ENCODE peak calls at places on chromosomes 1 and 21, in ten cellular contexts. C, Y, X, A, U, P, J, N, Q and Z are unnamed samples.

GRCh38 chr1:43687301-43688108 is 19.8 kb upstream of the ST3GAL3 start:
- DNase-seq in C (peak), Y (no peak), X (no peak), A (no peak), U (peak), P (no peak), J (no peak), N (no peak), Q (no peak), Z (no peak)

GRCh38 chr1:197841158-197841557 is 61.3 kb upstream of the C1orf53 start:
- DNase-seq in C (no peak), Y (no peak), X (no peak), A (no peak), U (no peak), P (no peak), J (no peak), N (no peak), Q (no peak), Z (peak)

GRCh38 chr1:26530540-26530897 is 958 bp downstream of the RPS6KA1 start:
- DNase-seq in C (no peak), Y (no peak), X (no peak), A (no peak), U (peak), P (no peak), J (no peak), N (no peak), Q (no peak), Z (no peak)

GRCh38 chr1:25501235-25502058 is 42.0 kb upstream of the LDLRAP1 start:
- DNase-seq in C (peak), Y (peak), X (no peak), A (peak), U (peak), P (no peak), J (no peak), N (peak), Q (no peak), Z (no peak)

GRCh38 chr1:97084566-97084965 is 363.0 kb downstream of the PTBP2 start:
- DNase-seq in C (peak), Y (no peak), X (no peak), A (no peak), U (no peak), P (no peak), J (no peak), N (no peak), Q (no peak), Z (no peak)

GRCh38 chr1:241677171-241677570 is 25.1 kb downstream of the WDR64 start:
- DNase-seq in C (peak), Y (no peak), X (no peak), A (no peak), U (no peak), P (no peak), J (no peak), N (no peak), Q (no peak), Z (peak)

GRCh38 chr1:88291902-88292301 is 392.2 kb upstream of the PKN2 start:
- DNase-seq in C (no peak), Y (no peak), X (no peak), A (no peak), U (no peak), P (no peak), J (no peak), N (no peak), Q (no peak), Z (no peak)

GRCh38 chr1:113519561-113519960 is 129.2 kb downstream of the MAGI3 start:
- DNase-seq in C (no peak), Y (no peak), X (no peak), A (no peak), U (no peak), P (no peak), J (no peak), N (no peak), Q (no peak), Z (no peak)

GRCh38 chr1:2558420-2558819 is 2.2 kb downstream of the TNFRSF14 start:
- DNase-seq in C (no peak), Y (no peak), X (no peak), A (no peak), U (no peak), P (no peak), J (no peak), N (no peak), Q (no peak), Z (no peak)

GRCh38 chr1:36446261-36446660 is 4.0 kb downstream of the OSCP1 start:
- DNase-seq in C (peak), Y (no peak), X (no peak), A (no peak), U (no peak), P (no peak), J (no peak), N (no peak), Q (peak), Z (no peak)

GRCh38 chr21:22575165-22575584 is 1577.0 kb downstream of the NCAM2 start:
- DNase-seq in C (peak), Y (no peak), X (no peak), A (no peak), U (no peak), P (no peak), J (no peak), N (no peak), Q (peak), Z (peak)

GRCh38 chr21:45972716-45973474 is 8.7 kb upstream of the COL6A1 start:
- DNase-seq in C (peak), Y (no peak), X (no peak), A (peak), U (no peak), P (no peak), J (peak), N (peak), Q (no peak), Z (no peak)

GRCh38 chr1:45730780-45731319 is 19.6 kb downstream of the IPP start:
- DNase-seq in C (no peak), Y (no peak), X (no peak), A (no peak), U (no peak), P (no peak), J (no peak), N (no peak), Q (no peak), Z (no peak)

GRCh38 chr1:153608742-153609584 is 4.0 kb downstream of the S100A16 start:
- DNase-seq in C (peak), Y (peak), X (no peak), A (peak), U (peak), P (no peak), J (peak), N (no peak), Q (peak), Z (no peak)

GRCh38 chr1:9892563-9893528 is 17.2 kb downstream of the CTNNBIP1 start:
- DNase-seq in C (peak), Y (no peak), X (no peak), A (no peak), U (no peak), P (no peak), J (peak), N (no peak), Q (no peak), Z (peak)

GRCh38 chr1:93042134-93042821 is 36.8 kb upstream of the MTF2 start:
- DNase-seq in C (peak), Y (no peak), X (no peak), A (no peak), U (peak), P (peak), J (no peak), N (no peak), Q (no peak), Z (peak)

GRCh38 chr1:11795238-11795890 is 10.4 kb downstream of the MTHFR start:
- DNase-seq in C (no peak), Y (no peak), X (no peak), A (no peak), U (no peak), P (no peak), J (no peak), N (no peak), Q (no peak), Z (no peak)

DNA sequence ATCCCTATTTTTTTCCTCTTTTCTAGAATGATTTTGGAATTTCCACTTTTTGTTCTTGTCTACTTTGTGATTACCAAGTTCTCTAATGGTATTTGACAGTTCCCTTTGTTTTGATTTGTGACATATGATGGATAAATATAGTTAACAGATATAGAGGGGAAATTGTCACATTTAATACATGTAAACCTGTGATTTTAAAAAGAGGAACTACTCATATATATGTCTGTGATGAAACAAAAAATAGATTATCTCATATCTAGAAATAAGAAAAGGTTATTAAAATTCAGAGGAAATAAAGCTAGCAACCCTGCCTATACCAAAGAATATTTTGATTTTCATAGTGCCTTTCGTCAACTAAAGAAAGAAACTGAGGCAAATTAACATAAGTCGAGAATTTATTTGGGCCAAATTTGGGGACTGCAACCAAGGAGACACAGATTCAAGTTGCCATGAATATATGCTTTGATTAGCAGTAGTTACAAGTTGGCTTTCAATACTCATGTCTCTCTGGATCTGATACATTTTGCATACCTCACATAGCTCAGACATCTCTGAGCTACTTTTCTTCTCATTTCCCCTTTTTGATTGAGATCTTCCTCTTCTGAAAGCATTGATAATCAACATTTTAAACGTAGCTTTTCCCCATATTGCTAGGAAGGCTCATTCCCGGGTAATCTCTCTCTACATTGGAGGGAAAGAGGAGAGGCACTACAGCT is 15.6 kb upstream of the C21orf91 start:
- DNase-seq in C (no peak), Y (no peak), X (no peak), A (no peak), U (no peak), P (no peak), J (no peak), N (no peak), Q (no peak), Z (no peak)
- H3K4me3 ChIP-seq in C (no peak), Y (no peak), X (no peak), A (no peak), U (no peak), P (no peak), J (no peak), N (no peak), Q (no peak), Z (no peak)

GRCh38 chr1:64965239-64966157 is 851 bp downstream of the JAK1 start:
- DNase-seq in C (peak), Y (no peak), X (peak), A (peak), U (peak), P (peak), J (no peak), N (peak), Q (no peak), Z (no peak)

GRCh38 chr1:64961923-64962322 is 4.4 kb downstream of the JAK1 start:
- DNase-seq in C (no peak), Y (no peak), X (no peak), A (no peak), U (no peak), P (no peak), J (no peak), N (no peak), Q (no peak), Z (no peak)

GRCh38 chr1:64962447-64962846 is 3.9 kb downstream of the JAK1 start:
- DNase-seq in C (no peak), Y (no peak), X (no peak), A (no peak), U (no peak), P (peak), J (no peak), N (no peak), Q (no peak), Z (peak)

GRCh38 chr1:64960731-64961130 is 5.6 kb downstream of the JAK1 start:
- DNase-seq in C (no peak), Y (no peak), X (no peak), A (no peak), U (no peak), P (no peak), J (no peak), N (no peak), Q (no peak), Z (no peak)

DNA sequence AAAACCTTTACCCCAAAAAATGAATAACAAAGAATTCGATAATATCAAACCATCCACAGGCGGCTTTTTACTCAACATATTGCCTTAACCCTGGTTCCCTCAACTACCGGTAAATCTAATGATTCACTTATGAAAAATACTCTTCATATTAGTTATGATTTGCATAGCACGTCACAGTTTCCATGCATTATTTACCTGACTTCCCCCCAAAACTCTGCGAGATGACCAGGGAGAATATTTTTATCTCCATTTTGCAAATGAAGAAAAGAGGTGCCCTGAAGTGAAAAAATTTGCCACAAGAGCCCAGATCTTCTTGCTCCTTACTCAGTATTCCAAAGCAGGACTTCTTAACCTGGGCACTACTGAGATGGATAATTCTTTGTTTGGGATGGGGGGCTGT is 2.9 kb downstream of the JAK1 start:
- DNase-seq in C (no peak), Y (no peak), X (no peak), A (no peak), U (no peak), P (no peak), J (no peak), N (no peak), Q (no peak), Z (no peak)
- H3K4me3 ChIP-seq in C (no peak), Y (no peak), X (no peak), A (no peak), U (no peak), P (peak), J (no peak), N (no peak), Q (no peak), Z (no peak)

DNA sequence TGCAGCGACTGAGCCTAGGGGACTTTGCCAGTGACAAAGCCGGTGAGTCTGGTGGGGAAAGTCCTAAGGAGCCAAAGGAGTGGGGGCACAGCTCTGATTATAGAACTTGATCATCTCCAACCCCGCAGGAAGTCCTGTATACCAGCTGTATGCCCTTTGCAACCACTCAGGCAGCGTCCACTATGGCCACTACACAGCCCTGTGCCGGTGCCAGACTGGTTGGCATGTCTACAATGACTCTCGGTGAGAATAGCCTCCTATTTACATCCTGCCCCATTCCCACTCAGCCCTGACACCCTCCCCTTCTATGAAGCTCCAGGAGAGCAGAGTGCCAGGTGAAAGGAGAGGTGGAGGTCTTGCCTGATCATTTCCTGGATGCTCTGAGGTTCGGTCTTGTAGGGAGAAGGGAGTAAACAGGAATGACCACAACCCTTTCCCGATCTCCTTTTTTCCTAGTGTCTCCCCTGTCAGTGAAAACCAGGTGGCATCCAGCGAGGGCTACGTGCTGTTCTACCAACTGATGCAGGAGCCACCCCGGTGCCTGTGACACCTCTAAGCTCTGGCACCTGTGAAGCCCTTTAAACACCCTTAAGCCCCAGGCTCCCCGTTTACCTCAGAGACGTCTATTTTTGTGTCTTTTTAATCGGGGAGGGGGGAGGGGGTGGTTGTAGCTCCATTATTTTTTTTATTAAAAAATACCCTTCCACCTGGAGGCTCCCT is 1.2 kb upstream of the PPOX start:
- DNase-seq in C (no peak), Y (no peak), X (no peak), A (no peak), U (no peak), P (no peak), J (no peak), N (no peak), Q (no peak), Z (no peak)
- H3K4me3 ChIP-seq in C (peak), Y (peak), X (peak), A (peak), U (peak), P (peak), J (peak), N (peak), Q (peak), Z (peak)

GRCh38 chr1:246695136-246695535 is 29.1 kb upstream of the SCCPDH start:
- DNase-seq in C (no peak), Y (no peak), X (no peak), A (no peak), U (no peak), P (no peak), J (no peak), N (no peak), Q (no peak), Z (no peak)

GRCh38 chr1:246691622-246692495 is 32.4 kb upstream of the SCCPDH start:
- DNase-seq in C (no peak), Y (no peak), X (no peak), A (no peak), U (no peak), P (no peak), J (no peak), N (no peak), Q (no peak), Z (peak)

GRCh38 chr1:246689409-246689997 is 34.7 kb upstream of the SCCPDH start:
- DNase-seq in C (peak), Y (peak), X (peak), A (peak), U (peak), P (peak), J (peak), N (peak), Q (peak), Z (peak)

GRCh38 chr1:246687002-246687401 is 37.2 kb upstream of the SCCPDH start:
- DNase-seq in C (no peak), Y (no peak), X (no peak), A (no peak), U (no peak), P (no peak), J (no peak), N (no peak), Q (peak), Z (no peak)

DNA sequence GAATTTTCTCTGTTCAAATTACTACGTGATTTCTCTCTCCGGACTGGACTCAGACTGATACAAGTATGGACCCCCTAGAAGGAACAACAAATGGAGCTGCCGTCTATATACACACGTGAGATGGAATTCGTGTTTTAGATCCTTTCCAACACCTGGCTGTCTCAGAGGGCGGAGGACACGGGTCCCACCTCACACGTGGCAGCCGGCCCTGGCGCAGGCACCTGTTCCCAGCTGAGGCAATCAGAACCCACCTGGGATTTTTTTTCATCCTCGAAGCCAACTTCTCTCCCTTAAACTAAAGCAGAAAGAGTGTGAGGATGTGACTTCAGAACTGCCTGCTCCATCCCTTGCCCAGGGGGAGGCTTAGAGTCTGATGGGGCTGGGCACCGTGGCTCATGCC is 34.1 kb upstream of the SCCPDH start:
- DNase-seq in C (no peak), Y (no peak), X (no peak), A (no peak), U (peak), P (no peak), J (no peak), N (no peak), Q (no peak), Z (no peak)
- H3K4me3 ChIP-seq in C (no peak), Y (no peak), X (peak), A (no peak), U (peak), P (no peak), J (no peak), N (no peak), Q (no peak), Z (no peak)

GRCh38 chr1:201272838-201273237 is 10.5 kb upstream of the PKP1 start:
- DNase-seq in C (no peak), Y (no peak), X (no peak), A (no peak), U (no peak), P (no peak), J (no peak), N (no peak), Q (no peak), Z (no peak)
- H3K4me3 ChIP-seq in C (no peak), Y (no peak), X (no peak), A (no peak), U (no peak), P (no peak), J (no peak), N (no peak), Q (no peak), Z (no peak)

GRCh38 chr1:156494309-156494895 is 6.2 kb downstream of the MEF2D start:
- DNase-seq in C (no peak), Y (no peak), X (no peak), A (no peak), U (no peak), P (no peak), J (no peak), N (no peak), Q (no peak), Z (no peak)

GRCh38 chr1:156497078-156497742 is 3.4 kb downstream of the MEF2D start:
- DNase-seq in C (no peak), Y (no peak), X (no peak), A (no peak), U (peak), P (no peak), J (no peak), N (no peak), Q (no peak), Z (no peak)

GRCh38 chr1:156497743-156498446 is 2.7 kb downstream of the MEF2D start:
- DNase-seq in C (no peak), Y (no peak), X (no peak), A (no peak), U (peak), P (no peak), J (no peak), N (no peak), Q (no peak), Z (no peak)

GRCh38 chr1:156495401-156496140 is 5.0 kb downstream of the MEF2D start:
- DNase-seq in C (no peak), Y (no peak), X (no peak), A (no peak), U (peak), P (no peak), J (no peak), N (no peak), Q (peak), Z (no peak)

GRCh38 chr1:156496211-156496761 is 4.3 kb downstream of the MEF2D start:
- DNase-seq in C (no peak), Y (no peak), X (no peak), A (no peak), U (peak), P (no peak), J (no peak), N (no peak), Q (no peak), Z (no peak)
- H3K4me3 ChIP-seq in C (no peak), Y (peak), X (peak), A (no peak), U (no peak), P (peak), J (no peak), N (peak), Q (no peak), Z (no peak)

GRCh38 chr1:248402748-248403147 is at the start of gene OR2T1:
- DNase-seq in C (no peak), Y (no peak), X (no peak), A (no peak), U (no peak), P (no peak), J (no peak), N (no peak), Q (no peak), Z (no peak)

GRCh38 chr1:248406721-248407692 is 4.2 kb downstream of the OR2T1 start:
- DNase-seq in C (no peak), Y (no peak), X (no peak), A (no peak), U (no peak), P (no peak), J (no peak), N (no peak), Q (no peak), Z (no peak)

DNA sequence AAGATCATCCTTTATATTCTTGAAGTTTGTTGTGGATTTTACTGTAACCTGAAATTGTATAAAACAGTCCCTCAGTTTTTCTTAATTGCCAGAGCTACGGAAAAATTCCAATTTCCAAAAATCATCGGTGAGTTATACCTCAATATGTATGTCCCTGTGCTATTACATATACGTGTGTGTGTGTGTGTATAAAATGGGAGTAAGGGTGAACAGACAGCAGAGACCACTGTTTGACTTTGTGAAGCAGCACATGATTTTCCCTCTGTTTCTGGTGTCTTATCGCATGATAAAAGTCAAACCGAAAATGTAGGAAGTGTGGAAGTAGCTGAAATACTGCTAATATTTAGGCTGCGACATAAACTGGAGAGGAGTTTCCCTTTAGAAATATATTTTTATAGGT is 1.2 kb downstream of the OR2T1 start:
- DNase-seq in C (peak), Y (no peak), X (no peak), A (no peak), U (no peak), P (no peak), J (no peak), N (no peak), Q (no peak), Z (peak)
- H3K4me3 ChIP-seq in C (no peak), Y (no peak), X (no peak), A (no peak), U (no peak), P (no peak), J (no peak), N (no peak), Q (no peak), Z (no peak)

GRCh38 chr1:233790121-233790520 is 114.4 kb upstream of the SLC35F3 start:
- DNase-seq in C (no peak), Y (no peak), X (no peak), A (no peak), U (no peak), P (no peak), J (no peak), N (no peak), Q (no peak), Z (no peak)
- H3K4me3 ChIP-seq in C (no peak), Y (no peak), X (no peak), A (no peak), U (no peak), P (no peak), J (no peak), N (no peak), Q (no peak), Z (no peak)